ENCODE peak calls at places on chromosomes 13 and 19, in nine cellular contexts. V is activated CD4-positive, alpha-beta T cell treated with anti-CD3 and anti-CD28 coated beads, Interleukin-2, amount 10 ng/mL, durations not matched to agents 7 days and 5 days; W is AG04450; J is ACHN; O is SJSA1; S is HEK293T; Y is iPS DF 19.7; Z is AG10803; K is NCI-H1417. U is an unnamed sample.

GRCh38 chr19:39845621-39846175 is 481 bp downstream of the FBL start:
- DNase-seq in V (no peak), W (no peak), J (peak; percentile 27), O (no peak), S (peak; percentile 46), Y (no peak), Z (peak; percentile 15), K (peak; percentile 59), U (no peak)

GRCh38 chr13:33280923-33281322 is 4.6 kb downstream of the STARD13 start:
- DNase-seq in V (no peak), W (no peak), J (no peak), O (no peak), S (no peak), Y (no peak), Z (no peak), K (no peak), U (no peak)

GRCh38 chr19:35843676-35844481 is 8.4 kb downstream of the NPHS1 start:
- DNase-seq in V (no peak), W (no peak), J (no peak), O (no peak), S (peak; percentile 62), Y (no peak), Z (no peak), K (no peak), U (peak; percentile 6)

GRCh38 chr13:37540228-37540627 is 58.3 kb downstream of the POSTN start:
- DNase-seq in V (no peak), W (peak; percentile 75), J (no peak), O (no peak), S (no peak), Y (no peak), Z (peak; percentile 96), K (no peak), U (peak; percentile 79)

GRCh38 chr13:110457361-110457760 is 104.2 kb downstream of the RAB20 start:
- DNase-seq in V (no peak), W (no peak), J (no peak), O (no peak), S (no peak), Y (no peak), Z (no peak), K (no peak), U (no peak)

GRCh38 chr19:13873776-13874515 is 3.0 kb upstream of the NANOS3 start:
- DNase-seq in V (no peak), W (no peak), J (no peak), O (no peak), S (no peak), Y (no peak), Z (no peak), K (no peak), U (no peak)

GRCh38 chr13:31962661-31963345 is 68.8 kb upstream of the FRY start:
- DNase-seq in V (no peak), W (no peak), J (peak; percentile 44), O (no peak), S (no peak), Y (no peak), Z (no peak), K (no peak), U (no peak)

GRCh38 chr13:21316376-21316775 is 139.9 kb downstream of the MRPL57 start:
- DNase-seq in V (no peak), W (no peak), J (no peak), O (no peak), S (no peak), Y (no peak), Z (no peak), K (no peak), U (no peak)

GRCh38 chr19:3837332-3837731 is 31.5 kb downstream of the ZFR2 start:
- DNase-seq in V (no peak), W (no peak), J (no peak), O (no peak), S (no peak), Y (no peak), Z (no peak), K (no peak), U (no peak)

GRCh38 chr13:30907167-30907761 is 1.2 kb downstream of the MEDAG start:
- DNase-seq in V (no peak), W (no peak), J (no peak), O (peak; percentile 70), S (no peak), Y (no peak), Z (peak; percentile 48), K (no peak), U (peak; percentile 57)

GRCh38 chr19:17538684-17539287 is 16.7 kb upstream of the COLGALT1 start:
- DNase-seq in V (no peak), W (no peak), J (no peak), O (no peak), S (no peak), Y (no peak), Z (no peak), K (peak; percentile 65), U (no peak)

GRCh38 chr19:21698215-21698614 is 69.2 kb downstream of the ZNF100 start:
- DNase-seq in V (peak; percentile 24), W (no peak), J (peak; percentile 4), O (no peak), S (no peak), Y (no peak), Z (peak; percentile 8), K (no peak), U (peak; percentile 12)

GRCh38 chr19:50703915-50704548 is 15.6 kb downstream of the SHANK1 start:
- DNase-seq in V (no peak), W (no peak), J (no peak), O (no peak), S (peak; percentile 47), Y (no peak), Z (no peak), K (peak; percentile 65), U (no peak)

GRCh38 chr13:90545070-90545840 is 802.2 kb upstream of the MIR17HG start:
- DNase-seq in V (no peak), W (no peak), J (no peak), O (no peak), S (no peak), Y (no peak), Z (no peak), K (peak; percentile 72), U (peak; percentile 32)

GRCh38 chr19:35670686-35671085 is 4.4 kb downstream of the UPK1A start:
- DNase-seq in V (no peak), W (no peak), J (no peak), O (no peak), S (no peak), Y (no peak), Z (no peak), K (no peak), U (no peak)

GRCh38 chr13:96216543-96216942 is 126.6 kb downstream of the HS6ST3 start:
- DNase-seq in V (no peak), W (no peak), J (no peak), O (no peak), S (no peak), Y (no peak), Z (no peak), K (no peak), U (no peak)

GRCh38 chr13:86298741-86299140 is 499.5 kb upstream of the SLITRK6 start:
- DNase-seq in V (no peak), W (no peak), J (no peak), O (no peak), S (no peak), Y (no peak), Z (no peak), K (no peak), U (no peak)

GRCh38 chr19:8526345-8527062 is 12.5 kb upstream of the ZNF414 start:
- DNase-seq in V (no peak), W (peak; percentile 78), J (peak; percentile 86), O (peak; percentile 96), S (peak; percentile 89), Y (no peak), Z (peak; percentile 88), K (peak; percentile 69), U (peak; percentile 72)

GRCh38 chr13:28040977-28041376 is 52.5 kb upstream of the URAD start:
- DNase-seq in V (no peak), W (no peak), J (no peak), O (no peak), S (no peak), Y (no peak), Z (no peak), K (no peak), U (no peak)

U was measured in bronchial epithelial cell.